ENCODE peak calls at places on chromosomes 13 and 19, in seven cellular contexts. H is H9, B is IMR-90, Y is mesendoderm, L is H1, V is mesenchymal stem cell, Q is trophoblast cell. O is an unnamed sample.

GRCh38 chr19:55540619-55541018 is 3.7 kb upstream of the SBK2 start:
- DNase-seq in H (no peak), B (no peak), Y (no peak), L (no peak), V (no peak), Q (no peak), O (no peak)

GRCh38 chr13:28794370-28794769 is 25.8 kb upstream of the MTUS2 start:
- DNase-seq in H (no peak), B (no peak), Y (no peak), L (no peak), V (no peak), Q (no peak), O (no peak)

GRCh38 chr13:19601749-19602725 is 31.4 kb upstream of the MPHOSPH8 start:
- DNase-seq in H (peak; percentile 64), B (peak; percentile 27), Y (peak; percentile 71), L (peak; percentile 80), V (peak; percentile 37), Q (peak; percentile 58), O (peak; percentile 40)

GRCh38 chr13:112871742-112872141 is 97.3 kb upstream of the MCF2L start:
- DNase-seq in H (no peak), B (no peak), Y (no peak), L (no peak), V (no peak), Q (no peak), O (no peak)

GRCh38 chr13:106587787-106588186 is 19.9 kb upstream of the ARGLU1 start:
- DNase-seq in H (no peak), B (no peak), Y (no peak), L (no peak), V (no peak), Q (no peak), O (no peak)

GRCh38 chr19:5484398-5485285 is 29.4 kb downstream of the ZNRF4 start:
- DNase-seq in H (no peak), B (peak; percentile 60), Y (peak; percentile 91), L (no peak), V (no peak), Q (no peak), O (no peak)

GRCh38 chr13:113015826-113016525 is 47.0 kb downstream of the MCF2L start:
- DNase-seq in H (no peak), B (no peak), Y (no peak), L (no peak), V (no peak), Q (no peak), O (no peak)

GRCh38 chr19:56137405-56137804 is 3.7 kb upstream of the ZNF444 start:
- DNase-seq in H (no peak), B (no peak), Y (no peak), L (no peak), V (no peak), Q (no peak), O (no peak)

DNA sequence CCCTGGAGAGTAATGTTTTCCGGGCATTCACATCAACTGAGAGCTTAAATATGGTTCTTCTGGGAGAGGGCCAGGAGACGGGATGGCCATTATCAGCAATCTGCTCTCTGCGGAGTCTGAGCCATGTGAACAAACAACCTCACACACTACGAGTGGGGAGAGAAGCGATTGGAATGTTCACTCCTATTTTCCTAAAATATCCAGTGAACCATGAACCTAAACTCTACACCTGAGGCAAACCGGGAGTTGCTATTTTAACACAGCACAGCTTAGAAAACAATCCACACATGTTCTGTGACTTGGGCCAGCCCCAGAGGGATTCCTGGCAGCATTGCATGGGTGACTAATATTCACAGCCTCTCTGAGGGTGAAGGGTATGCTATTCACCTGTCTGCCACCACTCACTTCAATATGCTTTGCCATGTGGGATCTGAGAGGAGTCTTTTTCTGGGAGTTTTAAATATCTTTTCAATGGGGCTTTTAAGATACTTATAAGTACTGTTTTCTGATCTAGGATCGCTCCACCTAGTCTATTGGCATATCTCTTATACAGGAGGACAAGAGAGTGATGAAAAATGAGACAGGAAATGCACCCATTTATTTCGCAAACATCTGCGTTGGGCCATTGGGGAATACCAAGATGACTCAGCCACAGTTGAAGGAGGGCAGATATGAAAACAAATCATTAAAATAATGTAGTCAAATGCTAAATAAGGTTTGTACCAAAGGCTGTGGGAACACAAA is 72.6 kb upstream of the SERP2 start:
- DNase-seq in H (no peak), B (peak; percentile 87), Y (no peak), L (no peak), V (peak; percentile 76), Q (peak; percentile 75), O (no peak)
- H2BK5ac ChIP-seq in H (no peak overlapping the region), B (no peak overlapping the region), Y (no peak overlapping the region), L (no peak overlapping the region), V (no peak overlapping the region), Q (no peak overlapping the region), O (no peak overlapping the region)

GRCh38 chr13:99962242-99962641 is 9.3 kb downstream of the ZIC5 start:
- DNase-seq in H (no peak), B (no peak), Y (no peak), L (no peak), V (no peak), Q (no peak), O (no peak)

GRCh38 chr13:99959127-99959529 is 12.4 kb downstream of the ZIC5 start:
- DNase-seq in H (no peak), B (no peak), Y (no peak), L (no peak), V (no peak), Q (no peak), O (no peak)

GRCh38 chr13:99961634-99962033 is 9.9 kb downstream of the ZIC5 start:
- DNase-seq in H (no peak), B (no peak), Y (no peak), L (no peak), V (no peak), Q (no peak), O (no peak)

GRCh38 chr13:99959538-99960230 is 11.9 kb downstream of the ZIC5 start:
- DNase-seq in H (no peak), B (no peak), Y (peak; percentile 26), L (peak; percentile 74), V (no peak), Q (no peak), O (no peak)

GRCh38 chr13:99960663-99961440 is 10.7 kb downstream of the ZIC5 start:
- DNase-seq in H (no peak), B (no peak), Y (no peak), L (no peak), V (no peak), Q (no peak), O (no peak)
- H2BK5ac ChIP-seq in H (no peak overlapping the region), B (no peak overlapping the region), Y (no peak overlapping the region), L (no peak overlapping the region), V (no peak overlapping the region), Q (no peak overlapping the region), O (no peak overlapping the region)

GRCh38 chr19:28075229-28075628 is 1137.7 kb downstream of the UQCRFS1 start:
- DNase-seq in H (no peak), B (no peak), Y (no peak), L (no peak), V (no peak), Q (no peak), O (no peak)

GRCh38 chr19:28076628-28077027 is 1136.3 kb downstream of the UQCRFS1 start:
- DNase-seq in H (no peak), B (no peak), Y (no peak), L (no peak), V (no peak), Q (no peak), O (no peak)

GRCh38 chr19:28074773-28075172 is 1138.2 kb downstream of the UQCRFS1 start:
- DNase-seq in H (no peak), B (no peak), Y (peak; percentile 64), L (no peak), V (no peak), Q (no peak), O (no peak)
- H2BK5ac ChIP-seq in H (no peak overlapping the region), B (no peak overlapping the region), Y (no peak overlapping the region), L (no peak overlapping the region), V (no peak overlapping the region), Q (no peak overlapping the region), O (no peak overlapping the region)

GRCh38 chr13:79423801-79424642 is 18.0 kb upstream of the RBM26 start:
- DNase-seq in H (no peak), B (peak; percentile 63), Y (peak; percentile 47), L (no peak), V (peak; percentile 65), Q (peak; percentile 85), O (no peak)
- H2BK5ac ChIP-seq in H (no peak overlapping the region), B (no peak overlapping the region), Y (no peak overlapping the region), L (no peak overlapping the region), V (no peak overlapping the region), Q (no peak overlapping the region), O (no peak overlapping the region)

GRCh38 chr13:87398047-87398446 is 273.1 kb upstream of the SLITRK5 start:
- DNase-seq in H (no peak), B (no peak), Y (peak; percentile 14), L (no peak), V (no peak), Q (no peak), O (no peak)

GRCh38 chr13:87403748-87404432 is 267.3 kb upstream of the SLITRK5 start:
- DNase-seq in H (no peak), B (no peak), Y (no peak), L (no peak), V (no peak), Q (no peak), O (no peak)
- H2BK5ac ChIP-seq in H (no peak overlapping the region), B (no peak overlapping the region), Y (no peak overlapping the region), L (no peak overlapping the region), V (no peak overlapping the region), Q (no peak overlapping the region), O (no peak overlapping the region)